ENCODE peak calls at places on chromosomes 1 and 21, in four cellular contexts. One of them, this sample, is unnamed.

GRCh38 chr1:58466618-58467241 is 79.8 kb downstream of the OMA1 start:
- DNase-seq in mesendoderm: peak
- DNase-seq in IMR-90: no peak
- DNase-seq in H1: no peak
- DNase-seq in this sample: peak

GRCh38 chr1:4380564-4381168 is 273.7 kb upstream of the AJAP1 start:
- DNase-seq in mesendoderm: no peak
- DNase-seq in IMR-90: no peak
- DNase-seq in H1: no peak
- DNase-seq in this sample: no peak

GRCh38 chr1:44283524-44284173 is 70.4 kb downstream of the DMAP1 start:
- DNase-seq in mesendoderm: no peak
- DNase-seq in IMR-90: no peak
- DNase-seq in H1: no peak
- DNase-seq in this sample: no peak

GRCh38 chr1:151199860-151200581 is 1.7 kb downstream of the PIP5K1A start:
- DNase-seq in mesendoderm: peak
- DNase-seq in IMR-90: peak
- DNase-seq in H1: no peak
- DNase-seq in this sample: no peak

GRCh38 chr1:241269116-241269515 is 87.9 kb downstream of the RGS7 start:
- DNase-seq in mesendoderm: peak
- DNase-seq in IMR-90: no peak
- DNase-seq in H1: no peak
- DNase-seq in this sample: peak

GRCh38 chr1:205043866-205044265 is 854 bp downstream of the CNTN2 start:
- DNase-seq in mesendoderm: peak
- DNase-seq in IMR-90: no peak
- DNase-seq in H1: no peak
- DNase-seq in this sample: no peak

GRCh38 chr1:239952348-239953307 is 139.1 kb upstream of the FMN2 start:
- DNase-seq in mesendoderm: peak
- DNase-seq in IMR-90: no peak
- DNase-seq in H1: no peak
- DNase-seq in this sample: peak

GRCh38 chr21:18275740-18276139 is 31.1 kb downstream of the CHODL start:
- DNase-seq in mesendoderm: no peak
- DNase-seq in IMR-90: no peak
- DNase-seq in H1: no peak
- DNase-seq in this sample: no peak

GRCh38 chr1:206723500-206724472 is 39.1 kb downstream of the MAPKAPK2 start:
- DNase-seq in mesendoderm: peak
- DNase-seq in IMR-90: peak
- DNase-seq in H1: no peak
- DNase-seq in this sample: no peak

GRCh38 chr21:21731626-21732025 is 733.4 kb downstream of the NCAM2 start:
- DNase-seq in mesendoderm: no peak
- DNase-seq in IMR-90: no peak
- DNase-seq in H1: no peak
- DNase-seq in this sample: no peak

GRCh38 chr1:236799001-236799400 is 3.9 kb downstream of the MTR start:
- DNase-seq in mesendoderm: no peak
- DNase-seq in IMR-90: no peak
- DNase-seq in H1: no peak
- DNase-seq in this sample: no peak

GRCh38 chr1:23709229-23709628 is 17.6 kb downstream of the RPL11 start:
- DNase-seq in mesendoderm: no peak
- DNase-seq in IMR-90: no peak
- DNase-seq in H1: no peak
- DNase-seq in this sample: no peak

GRCh38 chr1:44602675-44603610 is 71.3 kb downstream of the TMEM53 start:
- DNase-seq in mesendoderm: no peak
- DNase-seq in IMR-90: no peak
- DNase-seq in H1: no peak
- DNase-seq in this sample: no peak

GRCh38 chr21:46065993-46066842 is 31.7 kb upstream of the COL6A2 start:
- DNase-seq in mesendoderm: no peak
- DNase-seq in IMR-90: peak
- DNase-seq in H1: no peak
- DNase-seq in this sample: peak

GRCh38 chr1:206419250-206419649 is 51.0 kb upstream of the IKBKE start:
- DNase-seq in mesendoderm: peak
- DNase-seq in IMR-90: no peak
- DNase-seq in H1: no peak
- DNase-seq in this sample: no peak

GRCh38 chr1:25246600-25247023 is 642 bp downstream of the RSRP1 start:
- DNase-seq in mesendoderm: peak
- DNase-seq in IMR-90: no peak
- DNase-seq in H1: no peak
- DNase-seq in this sample: no peak

GRCh38 chr1:31201871-31202270 is 37.8 kb downstream of the NKAIN1 start:
- DNase-seq in mesendoderm: no peak
- DNase-seq in IMR-90: no peak
- DNase-seq in H1: no peak
- DNase-seq in this sample: no peak

GRCh38 chr21:41799763-41800162 is 32.9 kb upstream of the RIPK4 start:
- DNase-seq in mesendoderm: no peak
- DNase-seq in IMR-90: no peak
- DNase-seq in H1: no peak
- DNase-seq in this sample: no peak

GRCh38 chr1:111789666-111790316 is 34.1 kb downstream of the DDX20 start:
- DNase-seq in mesendoderm: no peak
- DNase-seq in IMR-90: no peak
- DNase-seq in H1: no peak
- DNase-seq in this sample: no peak

GRCh38 chr21:22762463-22762862 is 1764.3 kb downstream of the NCAM2 start:
- DNase-seq in mesendoderm: no peak
- DNase-seq in IMR-90: no peak
- DNase-seq in H1: no peak
- DNase-seq in this sample: no peak
- H4K5ac ChIP-seq in mesendoderm: no peak
- H4K5ac ChIP-seq in IMR-90: no peak
- H4K5ac ChIP-seq in H1: no peak
- H4K5ac ChIP-seq in this sample: no peak

DNA sequence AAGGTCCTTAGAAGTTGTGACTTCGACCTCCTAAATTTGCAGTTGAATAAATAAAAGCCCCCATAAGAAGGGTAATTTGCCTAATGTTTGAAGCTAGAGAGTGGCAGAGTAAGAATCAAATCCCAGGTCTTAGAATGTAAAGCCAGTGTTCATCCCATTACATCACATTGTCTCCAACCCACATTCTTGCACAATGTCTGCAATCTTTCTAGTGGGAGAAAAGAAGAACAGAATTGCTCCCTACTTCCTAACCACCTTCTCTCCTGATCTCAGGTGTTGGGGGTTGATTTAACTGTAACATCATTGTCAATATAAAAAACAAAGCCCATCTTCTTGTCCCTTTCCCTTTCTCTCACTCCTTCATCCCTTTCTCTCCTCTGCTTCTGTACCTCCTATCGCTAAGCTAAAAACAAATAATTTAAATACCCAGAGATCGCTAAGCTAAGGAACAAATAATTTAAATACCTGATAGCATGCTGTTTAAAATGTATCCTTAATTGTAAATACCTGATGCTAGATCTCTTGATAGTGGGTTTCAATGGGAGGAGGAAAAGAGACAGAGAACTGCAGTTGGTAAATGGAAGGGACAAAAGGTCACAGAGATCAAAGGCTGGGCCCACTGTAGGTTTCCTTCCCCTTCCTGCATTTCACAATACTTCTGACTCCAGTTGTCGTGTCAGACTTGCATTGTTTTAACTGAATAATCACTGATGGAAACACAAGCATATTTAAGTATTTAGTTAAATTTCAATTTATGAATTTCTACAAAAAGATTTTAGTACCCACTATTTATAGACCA is 32.1 kb upstream of the CCDC190 start:
- DNase-seq in mesendoderm: peak
- DNase-seq in IMR-90: peak
- DNase-seq in H1: no peak
- DNase-seq in this sample: no peak
- H4K5ac ChIP-seq in mesendoderm: no peak
- H4K5ac ChIP-seq in IMR-90: no peak
- H4K5ac ChIP-seq in H1: no peak
- H4K5ac ChIP-seq in this sample: no peak

GRCh38 chr1:94790670-94791069 is 29.5 kb upstream of the SLC44A3 start:
- DNase-seq in mesendoderm: no peak
- DNase-seq in IMR-90: no peak
- DNase-seq in H1: no peak
- DNase-seq in this sample: no peak
- H4K5ac ChIP-seq in mesendoderm: no peak
- H4K5ac ChIP-seq in IMR-90: no peak
- H4K5ac ChIP-seq in H1: no peak
- H4K5ac ChIP-seq in this sample: no peak

GRCh38 chr1:85976806-85977205 is 179.8 kb downstream of the COL24A1 start:
- DNase-seq in mesendoderm: no peak
- DNase-seq in IMR-90: no peak
- DNase-seq in H1: no peak
- DNase-seq in this sample: no peak
- H4K5ac ChIP-seq in mesendoderm: no peak
- H4K5ac ChIP-seq in IMR-90: no peak
- H4K5ac ChIP-seq in H1: no peak
- H4K5ac ChIP-seq in this sample: no peak

DNA sequence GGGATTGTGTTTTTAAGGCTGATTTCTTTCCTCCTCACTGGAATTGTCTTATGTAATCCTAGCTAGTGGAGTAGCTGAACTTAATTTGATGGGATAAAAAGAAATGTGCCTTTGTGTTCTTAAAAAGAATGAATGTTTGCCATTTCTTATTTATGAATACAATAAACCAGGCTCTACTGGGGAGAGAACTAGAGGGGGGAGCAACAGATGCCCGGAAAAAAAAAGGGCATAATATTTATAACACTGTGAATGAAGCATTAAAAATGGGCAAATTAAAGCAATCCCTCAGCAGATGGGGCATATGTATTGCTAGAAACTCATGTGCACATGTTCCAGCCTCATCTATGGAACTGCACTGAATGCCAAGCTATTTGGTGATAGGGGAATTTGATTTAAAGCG is 42.2 kb upstream of the KCNJ6 start:
- DNase-seq in mesendoderm: no peak
- DNase-seq in IMR-90: no peak
- DNase-seq in H1: no peak
- DNase-seq in this sample: no peak
- H4K5ac ChIP-seq in mesendoderm: no peak
- H4K5ac ChIP-seq in IMR-90: no peak
- H4K5ac ChIP-seq in H1: no peak
- H4K5ac ChIP-seq in this sample: no peak